ENCODE peak calls at places on chromosomes 3 and 15, in ten cellular contexts. V is astrocyte; L is heart left ventricle; B is PC-3; X is K562; A is CD8-positive, alpha-beta T cell; T is fibroblast of pulmonary artery; P is HL-60; Z is mesenchymal stem cell; Y is OCI-LY7. W is an unnamed sample.

GRCh38 chr15:64919721-64920120 is 8.0 kb downstream of the ANKDD1A start:
- DNase-seq in V (no peak), L (no peak), B (no peak), X (no peak), A (no peak), T (no peak), P (no peak), Z (no peak), Y (no peak), W (no peak)

GRCh38 chr15:59725172-59725486 is 36.0 kb upstream of the BNIP2 start:
- DNase-seq in V (no peak), L (no peak), B (no peak), X (no peak), A (no peak), T (no peak), P (no peak), Z (no peak), Y (no peak), W (no peak)

GRCh38 chr3:66856555-66856954 is 141.6 kb upstream of the KBTBD8 start:
- DNase-seq in V (no peak), L (no peak), B (no peak), X (no peak), A (no peak), T (no peak), P (no peak), Z (no peak), Y (peak; percentile 7), W (no peak)

GRCh38 chr3:169118666-169119370 is 544.7 kb downstream of the MECOM start:
- DNase-seq in V (peak; percentile 61), L (no peak), B (no peak), X (no peak), A (no peak), T (no peak), P (no peak), Z (no peak), Y (no peak), W (no peak)

GRCh38 chr3:194327030-194327413 is 24.1 kb downstream of the CPN2 start:
- DNase-seq in V (peak; percentile 51), L (no peak), B (no peak), X (no peak), A (no peak), T (peak; percentile 33), P (no peak), Z (no peak), Y (no peak), W (no peak)

GRCh38 chr15:82699726-82700125 is 9.9 kb downstream of the AP3B2 start:
- DNase-seq in V (no peak), L (no peak), B (no peak), X (peak; percentile 56), A (no peak), T (no peak), P (no peak), Z (no peak), Y (no peak), W (no peak)

GRCh38 chr3:61729235-61729634 is 167.9 kb downstream of the PTPRG start:
- DNase-seq in V (no peak), L (no peak), B (no peak), X (no peak), A (no peak), T (no peak), P (no peak), Z (no peak), Y (no peak), W (no peak)

GRCh38 chr3:13141991-13142412 is 68.8 kb upstream of the IQSEC1 start:
- DNase-seq in V (peak; percentile 33), L (no peak), B (peak; percentile 48), X (peak; percentile 68), A (no peak), T (peak; percentile 48), P (no peak), Z (peak; percentile 30), Y (peak; percentile 43), W (peak; percentile 12)

GRCh38 chr3:77039606-77040553 is at the start of gene ROBO2:
- DNase-seq in V (peak; percentile 19), L (peak; percentile 12), B (no peak), X (peak; percentile 22), A (no peak), T (peak; percentile 4), P (no peak), Z (peak; percentile 44), Y (no peak), W (peak; percentile 23)

GRCh38 chr3:77038928-77039605 is 832 bp upstream of the ROBO2 start:
- DNase-seq in V (peak; percentile 12), L (no peak), B (no peak), X (no peak), A (no peak), T (peak; percentile 9), P (no peak), Z (peak; percentile 36), Y (no peak), W (no peak)

GRCh38 chr3:77041756-77042155 is 1.9 kb downstream of the ROBO2 start:
- DNase-seq in V (no peak), L (no peak), B (no peak), X (no peak), A (no peak), T (no peak), P (no peak), Z (no peak), Y (no peak), W (no peak)

GRCh38 chr3:77042892-77043291 is 3.0 kb downstream of the ROBO2 start:
- DNase-seq in V (no peak), L (no peak), B (peak; percentile 23), X (no peak), A (no peak), T (no peak), P (no peak), Z (no peak), Y (no peak), W (no peak)

DNA sequence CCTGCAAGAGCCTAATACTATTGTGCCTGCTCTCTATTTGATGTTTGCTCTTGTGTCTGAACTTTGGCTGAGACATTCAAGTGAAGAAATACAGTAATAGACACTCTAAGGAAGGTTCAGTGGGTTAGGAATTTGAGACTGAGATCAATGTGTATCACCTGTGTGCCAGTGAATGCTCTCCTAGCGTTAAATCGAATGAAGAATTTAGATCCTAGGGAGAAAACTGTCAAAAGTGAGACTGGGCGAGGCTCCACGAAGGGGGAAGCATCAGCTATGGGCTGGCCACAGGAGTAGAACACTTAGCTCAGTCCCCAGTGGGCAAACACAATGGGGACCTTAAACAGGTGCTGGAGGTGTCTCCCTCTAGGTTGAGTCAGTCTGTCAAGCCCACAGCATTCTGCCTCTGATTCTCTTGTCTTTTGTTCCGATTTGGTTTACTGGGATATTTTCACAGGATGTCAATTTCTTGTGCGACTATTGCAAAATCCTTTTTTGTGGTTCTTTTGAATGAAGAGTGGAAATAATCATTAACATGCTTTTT is 1.3 kb downstream of the ROBO2 start:
- DNase-seq in V (no peak), L (no peak), B (no peak), X (no peak), A (no peak), T (no peak), P (no peak), Z (no peak), Y (no peak), W (no peak)
- H3K4me3 ChIP-seq in V (peak overlapping the region; percentile 14), L (no peak overlapping the region), B (no peak overlapping the region), X (peak overlapping the region; percentile 48), A (no peak overlapping the region), T (no peak overlapping the region), P (no peak overlapping the region), Z (no peak overlapping the region), Y (no peak overlapping the region), W (no peak overlapping the region)

GRCh38 chr15:90891346-90891949 is 7.1 kb downstream of the FES start:
- DNase-seq in V (no peak), L (no peak), B (no peak), X (no peak), A (no peak), T (no peak), P (no peak), Z (no peak), Y (no peak), W (no peak)

GRCh38 chr15:90890839-90891238 is 6.5 kb downstream of the FES start:
- DNase-seq in V (no peak), L (no peak), B (no peak), X (no peak), A (no peak), T (no peak), P (no peak), Z (no peak), Y (no peak), W (no peak)

GRCh38 chr15:90892023-90892422 is 7.7 kb downstream of the FES start:
- DNase-seq in V (no peak), L (no peak), B (no peak), X (no peak), A (no peak), T (no peak), P (no peak), Z (no peak), Y (no peak), W (no peak)

GRCh38 chr15:90893175-90894090 is 9.1 kb downstream of the FES start:
- DNase-seq in V (no peak), L (no peak), B (no peak), X (peak; percentile 23), A (no peak), T (no peak), P (no peak), Z (no peak), Y (peak; percentile 83), W (no peak)

DNA sequence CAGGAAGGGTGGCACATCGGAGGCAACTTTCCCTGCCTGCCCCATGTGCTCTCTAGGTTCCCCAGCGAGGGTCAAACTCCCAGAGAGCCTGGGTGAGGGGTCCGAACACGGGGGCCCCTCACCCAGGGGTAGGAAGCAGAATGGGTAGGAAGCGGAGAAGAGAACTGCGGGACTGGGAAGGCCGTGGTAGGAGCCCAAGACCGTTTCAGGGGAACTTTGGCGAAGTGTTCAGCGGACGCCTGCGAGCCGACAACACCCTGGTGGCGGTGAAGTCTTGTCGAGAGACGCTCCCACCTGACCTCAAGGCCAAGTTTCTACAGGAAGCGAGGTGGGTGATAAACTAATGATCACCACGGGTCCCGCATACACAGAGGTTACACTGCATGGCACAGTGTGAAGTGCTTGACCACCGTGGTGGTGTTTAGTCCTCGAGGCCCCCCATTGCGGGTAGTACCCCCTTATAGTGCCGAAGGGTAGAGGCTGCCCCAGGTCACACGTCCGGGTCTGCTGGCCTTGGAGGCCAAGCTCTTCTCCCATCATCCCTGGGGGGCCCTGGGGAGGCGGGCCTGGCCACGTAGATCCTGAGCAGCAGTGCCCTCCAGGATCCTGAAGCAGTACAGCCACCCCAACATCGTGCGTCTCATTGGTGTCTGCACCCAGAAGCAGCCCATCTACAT is 8.3 kb downstream of the FES start:
- DNase-seq in V (no peak), L (no peak), B (no peak), X (no peak), A (no peak), T (no peak), P (no peak), Z (no peak), Y (no peak), W (no peak)
- H3K4me3 ChIP-seq in V (no peak overlapping the region), L (no peak overlapping the region), B (no peak overlapping the region), X (no peak overlapping the region), A (no peak overlapping the region), T (no peak overlapping the region), P (no peak overlapping the region), Z (no peak overlapping the region), Y (peak overlapping the region; percentile 74), W (no peak overlapping the region)

GRCh38 chr3:123587399-123587798 is 2.5 kb upstream of the HACD2 start:
- DNase-seq in V (no peak), L (no peak), B (no peak), X (no peak), A (no peak), T (no peak), P (no peak), Z (no peak), Y (no peak), W (no peak)
- H3K4me3 ChIP-seq in V (no peak overlapping the region), L (no peak overlapping the region), B (peak overlapping the region; percentile 85), X (no peak overlapping the region), A (no peak overlapping the region), T (no peak overlapping the region), P (no peak overlapping the region), Z (no peak overlapping the region), Y (peak overlapping the region; percentile 97), W (no peak overlapping the region)

GRCh38 chr3:184016169-184016570 is 1.5 kb downstream of the ABCC5 start:
- DNase-seq in V (no peak), L (no peak), B (no peak), X (peak; percentile 22), A (no peak), T (no peak), P (no peak), Z (peak; percentile 7), Y (no peak), W (no peak)
- H3K4me3 ChIP-seq in V (no peak overlapping the region), L (peak overlapping the region; percentile 90), B (peak overlapping the region; percentile 98), X (peak overlapping the region; percentile 89), A (no peak overlapping the region), T (no peak overlapping the region), P (no peak overlapping the region), Z (no peak overlapping the region), Y (no peak overlapping the region), W (peak overlapping the region; percentile 100)

W was measured in MG63.